ENCODE peak calls at places on chromosomes 5 and 9, in five cellular contexts. One of them, this sample, is unnamed.

GRCh38 chr5:128038641-128039040 is 44.9 kb upstream of the SLC12A2 start:
- DNase-seq in Karpas-422: no peak
- DNase-seq in HEK293T: no peak
- DNase-seq in suprapubic skin: no peak
- DNase-seq in activated gamma-delta T cell treated with Interleukin-2 at 50 U/mL for 16 hours: no peak
- DNase-seq in this sample: no peak

GRCh38 chr5:60510663-60511062 is 189.3 kb downstream of the DEPDC1B start:
- DNase-seq in suprapubic skin: no peak
- DNase-seq in Karpas-422: no peak
- DNase-seq in activated gamma-delta T cell treated with Interleukin-2 at 50 U/mL for 16 hours: no peak
- DNase-seq in HEK293T: no peak
- DNase-seq in this sample: no peak

GRCh38 chr5:177080265-177080664 is 6.5 kb upstream of the FGFR4 start:
- DNase-seq in suprapubic skin: no peak
- DNase-seq in Karpas-422: no peak
- DNase-seq in activated gamma-delta T cell treated with Interleukin-2 at 50 U/mL for 16 hours: no peak
- DNase-seq in HEK293T: no peak
- DNase-seq in this sample: no peak

GRCh38 chr5:61381968-61382367 is 49.9 kb downstream of the ZSWIM6 start:
- DNase-seq in suprapubic skin: no peak
- DNase-seq in activated gamma-delta T cell treated with Interleukin-2 at 50 U/mL for 16 hours: no peak
- DNase-seq in HEK293T: no peak
- DNase-seq in Karpas-422: no peak
- DNase-seq in this sample: no peak

GRCh38 chr5:126099077-126099476 is 324.1 kb upstream of the GRAMD2B start:
- DNase-seq in HEK293T: no peak
- DNase-seq in activated gamma-delta T cell treated with Interleukin-2 at 50 U/mL for 16 hours: no peak
- DNase-seq in suprapubic skin: no peak
- DNase-seq in Karpas-422: no peak
- DNase-seq in this sample: no peak

GRCh38 chr5:142869883-142870282 is 99.7 kb downstream of the ARHGAP26 start:
- DNase-seq in Karpas-422: no peak
- DNase-seq in HEK293T: no peak
- DNase-seq in activated gamma-delta T cell treated with Interleukin-2 at 50 U/mL for 16 hours: no peak
- DNase-seq in suprapubic skin: no peak
- DNase-seq in this sample: no peak

GRCh38 chr5:171483453-171484177 is 64.2 kb downstream of the FGF18 start:
- DNase-seq in activated gamma-delta T cell treated with Interleukin-2 at 50 U/mL for 16 hours: no peak
- DNase-seq in suprapubic skin: no peak
- DNase-seq in Karpas-422: no peak
- DNase-seq in HEK293T: no peak
- DNase-seq in this sample: no peak

GRCh38 chr9:125540497-125540896 is 166.5 kb downstream of the MAPKAP1 start:
- DNase-seq in suprapubic skin: no peak
- DNase-seq in HEK293T: no peak
- DNase-seq in activated gamma-delta T cell treated with Interleukin-2 at 50 U/mL for 16 hours: no peak
- DNase-seq in Karpas-422: no peak
- DNase-seq in this sample: no peak

GRCh38 chr9:109510506-109510905 is 12.4 kb upstream of the PTPN3 start:
- DNase-seq in HEK293T: no peak
- DNase-seq in activated gamma-delta T cell treated with Interleukin-2 at 50 U/mL for 16 hours: no peak
- DNase-seq in Karpas-422: no peak
- DNase-seq in suprapubic skin: no peak
- DNase-seq in this sample: no peak

GRCh38 chr9:123251741-123252140 is 16.6 kb downstream of the STRBP start:
- DNase-seq in suprapubic skin: no peak
- DNase-seq in activated gamma-delta T cell treated with Interleukin-2 at 50 U/mL for 16 hours: no peak
- DNase-seq in Karpas-422: no peak
- DNase-seq in HEK293T: no peak
- DNase-seq in this sample: no peak

GRCh38 chr9:131627846-131628820 is 82.8 kb downstream of the PRRT1B start:
- DNase-seq in suprapubic skin: no peak
- DNase-seq in HEK293T: no peak
- DNase-seq in Karpas-422: no peak
- DNase-seq in activated gamma-delta T cell treated with Interleukin-2 at 50 U/mL for 16 hours: peak
- DNase-seq in this sample: no peak

GRCh38 chr9:93224591-93224990 is 40.7 kb downstream of the WNK2 start:
- DNase-seq in suprapubic skin: no peak
- DNase-seq in HEK293T: no peak
- DNase-seq in Karpas-422: no peak
- DNase-seq in activated gamma-delta T cell treated with Interleukin-2 at 50 U/mL for 16 hours: no peak
- DNase-seq in this sample: no peak

GRCh38 chr9:126440042-126440441 is 113.4 kb downstream of the MVB12B start:
- DNase-seq in Karpas-422: no peak
- DNase-seq in HEK293T: no peak
- DNase-seq in suprapubic skin: no peak
- DNase-seq in activated gamma-delta T cell treated with Interleukin-2 at 50 U/mL for 16 hours: no peak
- DNase-seq in this sample: no peak

GRCh38 chr5:31485376-31486207 is 46.3 kb downstream of the DROSHA start:
- DNase-seq in HEK293T: no peak
- DNase-seq in activated gamma-delta T cell treated with Interleukin-2 at 50 U/mL for 16 hours: no peak
- DNase-seq in suprapubic skin: no peak
- DNase-seq in Karpas-422: no peak
- DNase-seq in this sample: no peak

GRCh38 chr9:91117959-91118651 is 243.6 kb downstream of the AUH start:
- DNase-seq in Karpas-422: no peak
- DNase-seq in HEK293T: no peak
- DNase-seq in suprapubic skin: peak
- DNase-seq in activated gamma-delta T cell treated with Interleukin-2 at 50 U/mL for 16 hours: no peak
- DNase-seq in this sample: no peak

GRCh38 chr5:36635721-36636390 is 29.4 kb downstream of the SLC1A3 start:
- DNase-seq in Karpas-422: no peak
- DNase-seq in HEK293T: no peak
- DNase-seq in suprapubic skin: no peak
- DNase-seq in activated gamma-delta T cell treated with Interleukin-2 at 50 U/mL for 16 hours: no peak
- DNase-seq in this sample: no peak

GRCh38 chr9:94632736-94633135 is 6.6 kb downstream of the FBP1 start:
- DNase-seq in activated gamma-delta T cell treated with Interleukin-2 at 50 U/mL for 16 hours: no peak
- DNase-seq in suprapubic skin: no peak
- DNase-seq in HEK293T: no peak
- DNase-seq in Karpas-422: no peak
- DNase-seq in this sample: no peak

GRCh38 chr5:103327893-103328292 is 69.3 kb downstream of the MACIR start:
- DNase-seq in suprapubic skin: no peak
- DNase-seq in activated gamma-delta T cell treated with Interleukin-2 at 50 U/mL for 16 hours: no peak
- DNase-seq in Karpas-422: no peak
- DNase-seq in HEK293T: no peak
- DNase-seq in this sample: no peak

GRCh38 chr9:79610019-79610760 is 38.4 kb downstream of the TLE4 start:
- DNase-seq in suprapubic skin: no peak
- DNase-seq in activated gamma-delta T cell treated with Interleukin-2 at 50 U/mL for 16 hours: no peak
- DNase-seq in Karpas-422: no peak
- DNase-seq in HEK293T: no peak
- DNase-seq in this sample: no peak

GRCh38 chr9:114344188-114344566 is 14.5 kb downstream of the ORM2 start:
- DNase-seq in Karpas-422: no peak
- DNase-seq in activated gamma-delta T cell treated with Interleukin-2 at 50 U/mL for 16 hours: no peak
- DNase-seq in suprapubic skin: no peak
- DNase-seq in HEK293T: no peak
- DNase-seq in this sample: no peak

GRCh38 chr5:149274964-149275363 is 3.3 kb downstream of the AFAP1L1 start:
- DNase-seq in suprapubic skin: no peak
- DNase-seq in Karpas-422: no peak
- DNase-seq in activated gamma-delta T cell treated with Interleukin-2 at 50 U/mL for 16 hours: no peak
- DNase-seq in HEK293T: no peak
- DNase-seq in this sample: no peak

GRCh38 chr5:54869691-54870090 is 115.7 kb downstream of the ESM1 start:
- DNase-seq in Karpas-422: no peak
- DNase-seq in activated gamma-delta T cell treated with Interleukin-2 at 50 U/mL for 16 hours: no peak
- DNase-seq in HEK293T: no peak
- DNase-seq in suprapubic skin: no peak
- DNase-seq in this sample: no peak

GRCh38 chr5:123294544-123294943 is 128.7 kb downstream of the CEP120 start:
- DNase-seq in Karpas-422: no peak
- DNase-seq in HEK293T: no peak
- DNase-seq in suprapubic skin: no peak
- DNase-seq in activated gamma-delta T cell treated with Interleukin-2 at 50 U/mL for 16 hours: no peak
- DNase-seq in this sample: no peak

GRCh38 chr5:57745029-57745428 is 262.4 kb upstream of the ACTBL2 start:
- DNase-seq in activated gamma-delta T cell treated with Interleukin-2 at 50 U/mL for 16 hours: no peak
- DNase-seq in Karpas-422: no peak
- DNase-seq in HEK293T: no peak
- DNase-seq in suprapubic skin: no peak
- DNase-seq in this sample: peak

GRCh38 chr5:21263361-21263760 is 1275.4 kb upstream of the CDH18 start:
- DNase-seq in Karpas-422: no peak
- DNase-seq in HEK293T: no peak
- DNase-seq in activated gamma-delta T cell treated with Interleukin-2 at 50 U/mL for 16 hours: no peak
- DNase-seq in suprapubic skin: no peak
- DNase-seq in this sample: no peak

GRCh38 chr9:83706703-83707517 is 848 bp downstream of the UBQLN1 start:
- DNase-seq in activated gamma-delta T cell treated with Interleukin-2 at 50 U/mL for 16 hours: peak
- DNase-seq in Karpas-422: peak
- DNase-seq in suprapubic skin: peak
- DNase-seq in HEK293T: peak
- DNase-seq in this sample: peak

GRCh38 chr5:171201285-171201684 is 107.8 kb upstream of the TLX3 start:
- DNase-seq in Karpas-422: no peak
- DNase-seq in HEK293T: peak
- DNase-seq in activated gamma-delta T cell treated with Interleukin-2 at 50 U/mL for 16 hours: no peak
- DNase-seq in suprapubic skin: no peak
- DNase-seq in this sample: no peak

GRCh38 chr5:148912714-148913398 is 86.4 kb downstream of the ADRB2 start:
- DNase-seq in HEK293T: no peak
- DNase-seq in activated gamma-delta T cell treated with Interleukin-2 at 50 U/mL for 16 hours: no peak
- DNase-seq in Karpas-422: no peak
- DNase-seq in suprapubic skin: peak
- DNase-seq in this sample: peak

GRCh38 chr9:131695366-131696162 is 44.3 kb downstream of the RAPGEF1 start:
- DNase-seq in Karpas-422: no peak
- DNase-seq in activated gamma-delta T cell treated with Interleukin-2 at 50 U/mL for 16 hours: no peak
- DNase-seq in suprapubic skin: no peak
- DNase-seq in HEK293T: no peak
- DNase-seq in this sample: no peak

GRCh38 chr5:174306345-174307030 is 261.0 kb downstream of the NSG2 start:
- DNase-seq in suprapubic skin: no peak
- DNase-seq in HEK293T: no peak
- DNase-seq in Karpas-422: no peak
- DNase-seq in activated gamma-delta T cell treated with Interleukin-2 at 50 U/mL for 16 hours: no peak
- DNase-seq in this sample: no peak

GRCh38 chr5:54520940-54521339 is 3.4 kb downstream of the SNX18 start:
- DNase-seq in Karpas-422: no peak
- DNase-seq in suprapubic skin: no peak
- DNase-seq in HEK293T: no peak
- DNase-seq in activated gamma-delta T cell treated with Interleukin-2 at 50 U/mL for 16 hours: no peak
- DNase-seq in this sample: no peak

GRCh38 chr5:81081461-81081835 is 121.3 kb downstream of the RASGRF2 start:
- DNase-seq in HEK293T: no peak
- DNase-seq in suprapubic skin: no peak
- DNase-seq in Karpas-422: no peak
- DNase-seq in activated gamma-delta T cell treated with Interleukin-2 at 50 U/mL for 16 hours: no peak
- DNase-seq in this sample: peak

GRCh38 chr5:2007906-2008437 is 125.2 kb upstream of the IRX4 start:
- DNase-seq in HEK293T: no peak
- DNase-seq in Karpas-422: no peak
- DNase-seq in activated gamma-delta T cell treated with Interleukin-2 at 50 U/mL for 16 hours: no peak
- DNase-seq in suprapubic skin: peak
- DNase-seq in this sample: no peak

GRCh38 chr5:60960591-60960990 is 15.6 kb downstream of the NDUFAF2 start:
- DNase-seq in suprapubic skin: no peak
- DNase-seq in HEK293T: no peak
- DNase-seq in activated gamma-delta T cell treated with Interleukin-2 at 50 U/mL for 16 hours: no peak
- DNase-seq in Karpas-422: peak
- DNase-seq in this sample: peak

GRCh38 chr9:86856259-86856658 is 91.0 kb downstream of the GAS1 start:
- DNase-seq in activated gamma-delta T cell treated with Interleukin-2 at 50 U/mL for 16 hours: no peak
- DNase-seq in suprapubic skin: no peak
- DNase-seq in HEK293T: no peak
- DNase-seq in Karpas-422: no peak
- DNase-seq in this sample: peak

This sample was measured in SK-MEL-5.